ENCODE peak calls at places on chromosomes 12 and 14, in four cellular contexts. One of them, this sample, is unnamed.

GRCh38 chr14:75125617-75126016 is 1.2 kb downstream of the NEK9 start:
- DNase-seq in WTC11: no peak
- DNase-seq in HepG2: no peak
- DNase-seq in K562: no peak
- DNase-seq in this sample: peak

GRCh38 chr14:56117765-56118610 is at the start of gene PELI2:
- DNase-seq in WTC11: peak
- DNase-seq in HepG2: peak
- DNase-seq in K562: peak
- DNase-seq in this sample: peak

GRCh38 chr12:666766-667308 is 3.6 kb upstream of the NINJ2 start:
- DNase-seq in K562: no peak
- DNase-seq in HepG2: no peak
- DNase-seq in WTC11: no peak
- DNase-seq in this sample: no peak

GRCh38 chr12:132075714-132076553 is 68.2 kb downstream of the DDX51 start:
- DNase-seq in K562: no peak
- DNase-seq in WTC11: no peak
- DNase-seq in HepG2: no peak
- DNase-seq in this sample: no peak

GRCh38 chr12:75684678-75685620 is 173.5 kb upstream of the KRR1 start:
- DNase-seq in K562: no peak
- DNase-seq in WTC11: no peak
- DNase-seq in HepG2: no peak
- DNase-seq in this sample: no peak

GRCh38 chr14:44895716-44896115 is 66.0 kb downstream of the KLHL28 start:
- DNase-seq in WTC11: no peak
- DNase-seq in K562: no peak
- DNase-seq in HepG2: no peak
- DNase-seq in this sample: no peak

GRCh38 chr12:102642199-102642598 is 161.8 kb upstream of the IGF1 start:
- DNase-seq in K562: no peak
- DNase-seq in WTC11: no peak
- DNase-seq in HepG2: no peak
- DNase-seq in this sample: no peak

GRCh38 chr12:119061208-119061796 is 80.0 kb downstream of the SRRM4 start:
- DNase-seq in HepG2: peak
- DNase-seq in K562: peak
- DNase-seq in WTC11: peak
- DNase-seq in this sample: no peak

GRCh38 chr14:98685725-98686124 is 586.3 kb downstream of the BCL11B start:
- DNase-seq in HepG2: no peak
- DNase-seq in WTC11: no peak
- DNase-seq in K562: no peak
- DNase-seq in this sample: no peak

GRCh38 chr14:97275276-97275675 is 478.1 kb downstream of the VRK1 start:
- DNase-seq in K562: no peak
- DNase-seq in HepG2: no peak
- DNase-seq in WTC11: no peak
- DNase-seq in this sample: no peak

GRCh38 chr12:132403636-132404434 is 74.4 kb upstream of the GALNT9 start:
- DNase-seq in WTC11: peak
- DNase-seq in K562: no peak
- DNase-seq in HepG2: no peak
- DNase-seq in this sample: no peak

GRCh38 chr12:109259545-109259895 is 49.6 kb downstream of the FOXN4 start:
- DNase-seq in HepG2: no peak
- DNase-seq in WTC11: no peak
- DNase-seq in K562: no peak
- DNase-seq in this sample: no peak

DNA sequence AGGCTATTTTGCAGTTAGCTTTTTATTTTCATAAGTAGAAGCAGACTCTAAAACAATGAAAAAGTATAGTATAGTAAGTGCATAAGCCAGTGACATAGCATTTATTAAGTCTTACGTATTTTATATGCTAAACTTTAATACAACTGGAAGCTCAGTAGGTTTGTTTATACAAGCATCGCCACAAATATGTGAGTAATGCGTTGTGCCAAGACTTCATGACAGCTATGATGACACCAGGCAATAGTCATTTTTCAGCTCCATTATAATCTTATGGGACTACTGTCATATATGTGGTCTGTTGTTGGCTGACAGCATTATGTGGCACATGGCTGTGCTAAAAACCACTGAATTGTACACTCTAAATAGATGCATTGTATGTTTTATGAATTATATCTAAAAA is 40.3 kb downstream of the SLC38A2 start:
- DNase-seq in HepG2: peak
- DNase-seq in WTC11: no peak
- DNase-seq in K562: no peak
- DNase-seq in this sample: no peak
- TF ChIP-seq FOXJ3 in HepG2: no peak
- TF ChIP-seq FOXJ3 in WTC11: no peak
- TF ChIP-seq FOXJ3 in K562: no peak
- TF ChIP-seq FOXJ3 in this sample: no peak

DNA sequence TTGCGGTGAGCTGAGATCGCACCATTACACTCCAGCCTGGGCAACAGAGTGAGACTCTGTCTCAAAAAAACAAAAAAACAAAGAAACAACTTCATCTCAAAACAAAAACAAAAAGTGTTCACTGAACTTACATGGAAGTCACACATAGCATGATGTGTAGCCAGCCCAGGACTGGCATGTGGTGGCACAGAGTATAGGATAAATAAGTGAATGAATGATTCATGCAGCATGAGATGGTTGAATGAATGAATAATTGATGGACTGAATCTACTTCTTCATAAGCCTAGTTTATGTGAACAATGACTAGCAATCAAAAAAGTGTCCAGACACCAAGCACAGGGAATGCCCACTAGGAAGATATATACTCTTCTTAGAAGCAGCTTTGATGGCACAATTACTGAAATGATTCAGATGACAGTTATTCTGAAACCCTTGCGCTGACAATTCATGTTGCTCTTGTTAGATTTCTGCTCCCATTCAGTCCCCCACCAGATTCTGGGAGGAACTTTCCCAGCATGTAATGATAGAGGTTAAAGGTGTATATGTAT is 31.6 kb upstream of the SERPINA6 start:
- DNase-seq in HepG2: no peak
- DNase-seq in WTC11: no peak
- DNase-seq in K562: no peak
- DNase-seq in this sample: no peak
- TF ChIP-seq FOXJ3 in HepG2: no peak
- TF ChIP-seq FOXJ3 in WTC11: no peak
- TF ChIP-seq FOXJ3 in K562: no peak
- TF ChIP-seq FOXJ3 in this sample: no peak

GRCh38 chr12:41917181-41917580 is 227.5 kb downstream of the GXYLT1 start:
- DNase-seq in WTC11: no peak
- DNase-seq in K562: no peak
- DNase-seq in HepG2: no peak
- DNase-seq in this sample: no peak
- TF ChIP-seq FOXJ3 in WTC11: no peak
- TF ChIP-seq FOXJ3 in K562: no peak
- TF ChIP-seq FOXJ3 in HepG2: no peak
- TF ChIP-seq FOXJ3 in this sample: no peak

GRCh38 chr14:89364316-89364715 is 52.7 kb downstream of the FOXN3 start:
- DNase-seq in WTC11: no peak
- DNase-seq in K562: no peak
- DNase-seq in HepG2: no peak
- DNase-seq in this sample: no peak

GRCh38 chr14:89366580-89367448 is 50.2 kb downstream of the FOXN3 start:
- DNase-seq in HepG2: no peak
- DNase-seq in WTC11: no peak
- DNase-seq in K562: no peak
- DNase-seq in this sample: no peak

GRCh38 chr14:89367449-89368120 is 49.4 kb downstream of the FOXN3 start:
- DNase-seq in HepG2: no peak
- DNase-seq in K562: no peak
- DNase-seq in WTC11: no peak
- DNase-seq in this sample: no peak

GRCh38 chr14:89368490-89369477 is 48.2 kb downstream of the FOXN3 start:
- DNase-seq in HepG2: peak
- DNase-seq in K562: no peak
- DNase-seq in WTC11: no peak
- DNase-seq in this sample: no peak

DNA sequence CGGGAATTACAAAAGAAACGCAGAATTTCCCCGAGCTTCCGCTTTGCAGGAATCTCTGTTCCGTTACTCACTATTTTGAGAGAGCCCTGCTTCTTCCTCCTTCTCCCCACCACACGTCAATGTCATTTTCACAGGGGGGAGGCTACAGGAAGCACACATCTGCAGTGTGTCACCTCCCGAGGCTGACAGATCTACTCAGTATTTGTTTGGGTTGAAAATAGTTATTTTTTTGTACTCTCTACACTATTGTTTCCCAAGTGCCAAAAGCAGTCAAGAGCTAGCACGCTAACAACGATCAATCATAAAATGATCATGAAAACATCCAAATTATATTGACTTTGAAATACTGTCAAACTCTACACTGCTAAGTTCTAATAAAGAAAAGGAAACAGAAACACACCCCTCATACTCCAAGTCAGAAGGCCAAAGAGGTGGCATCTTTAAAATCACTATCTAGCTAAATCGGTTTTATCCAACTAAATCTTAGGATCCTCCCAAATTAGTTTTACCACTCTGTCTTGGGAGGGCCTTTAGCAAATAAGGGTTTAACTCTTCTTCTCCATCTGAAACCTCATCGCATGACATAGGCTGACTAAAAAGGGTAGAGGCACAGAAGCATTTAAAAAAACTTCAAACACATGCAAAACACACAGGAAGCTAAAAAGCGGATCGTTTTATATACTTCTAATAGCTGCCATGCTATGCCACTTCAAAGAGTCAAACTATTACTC is 51.8 kb downstream of the FOXN3 start:
- DNase-seq in WTC11: no peak
- DNase-seq in K562: no peak
- DNase-seq in HepG2: no peak
- DNase-seq in this sample: no peak
- TF ChIP-seq FOXJ3 in WTC11: no peak
- TF ChIP-seq FOXJ3 in K562: no peak
- TF ChIP-seq FOXJ3 in HepG2: no peak
- TF ChIP-seq FOXJ3 in this sample: no peak

GRCh38 chr12:10031771-10032175 is 1.3 kb downstream of the CLEC9A start:
- DNase-seq in K562: no peak
- DNase-seq in HepG2: no peak
- DNase-seq in WTC11: no peak
- DNase-seq in this sample: no peak
- TF ChIP-seq FOXJ3 in K562: no peak
- TF ChIP-seq FOXJ3 in HepG2: no peak
- TF ChIP-seq FOXJ3 in WTC11: no peak
- TF ChIP-seq FOXJ3 in this sample: no peak

GRCh38 chr14:102779574-102780315 is 2.5 kb downstream of the TRAF3 start:
- DNase-seq in K562: no peak
- DNase-seq in HepG2: no peak
- DNase-seq in WTC11: no peak
- DNase-seq in this sample: no peak
- TF ChIP-seq FOXJ3 in K562: no peak
- TF ChIP-seq FOXJ3 in HepG2: no peak
- TF ChIP-seq FOXJ3 in WTC11: no peak
- TF ChIP-seq FOXJ3 in this sample: no peak

DNA sequence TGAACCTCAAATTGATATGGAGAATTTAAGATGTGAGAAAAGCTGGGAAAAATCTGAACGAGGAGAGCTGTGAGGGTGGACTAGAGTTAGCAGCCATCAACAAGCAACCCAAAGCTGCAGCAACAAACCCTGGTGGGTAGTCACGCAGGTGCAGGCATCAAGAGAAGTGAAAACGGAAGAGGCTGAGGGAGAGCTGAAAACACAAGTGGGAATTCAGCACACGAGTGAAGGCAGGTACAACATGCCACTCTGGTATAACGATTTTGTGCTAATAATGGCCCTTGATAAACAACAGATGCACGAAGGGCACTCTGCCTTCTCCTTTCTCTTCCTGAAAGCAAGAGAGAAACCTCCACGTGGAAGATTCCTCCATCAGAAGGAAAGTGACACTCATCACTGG is 11.5 kb downstream of the TCL1B start:
- DNase-seq in WTC11: no peak
- DNase-seq in HepG2: no peak
- DNase-seq in K562: no peak
- DNase-seq in this sample: no peak
- TF ChIP-seq FOXJ3 in WTC11: no peak
- TF ChIP-seq FOXJ3 in HepG2: no peak
- TF ChIP-seq FOXJ3 in K562: no peak
- TF ChIP-seq FOXJ3 in this sample: no peak

DNA sequence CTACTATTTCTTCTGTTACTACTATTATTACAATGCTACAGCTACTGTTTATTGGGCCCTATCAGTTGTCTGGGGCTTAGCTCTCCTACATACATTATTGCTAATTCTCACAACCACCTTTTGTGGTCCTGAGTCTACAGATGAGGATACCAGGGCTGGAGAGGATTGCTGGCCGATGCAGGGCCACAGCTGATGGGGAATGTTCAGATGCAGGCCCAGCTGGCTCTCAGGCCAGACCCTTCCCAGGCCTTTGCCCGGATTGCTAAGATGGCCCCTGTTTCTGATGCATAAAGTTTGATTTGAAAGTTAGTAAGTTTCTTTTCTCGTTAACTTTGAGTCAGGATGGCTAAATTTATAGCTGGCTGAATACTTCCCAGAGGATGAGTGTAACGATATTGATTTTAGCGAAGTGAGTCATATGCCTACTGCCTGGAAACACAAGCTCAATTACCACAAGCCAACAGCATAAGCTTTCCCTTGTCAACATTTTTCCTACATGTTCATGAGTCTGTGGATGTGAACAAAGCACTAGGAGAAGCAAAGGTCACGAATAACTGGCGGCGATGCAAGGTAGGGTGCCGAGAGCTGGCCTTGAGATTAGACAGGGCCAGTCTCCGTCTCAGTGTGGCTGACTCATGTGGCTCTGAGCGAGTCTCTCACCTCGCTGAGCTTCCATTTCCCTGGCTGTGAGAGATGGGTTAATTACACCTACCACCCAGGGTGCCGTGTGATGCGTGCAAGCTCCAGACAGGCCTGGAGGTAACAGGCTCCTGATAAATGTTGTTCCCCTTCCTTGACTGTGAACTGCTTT is 111.0 kb downstream of the BEGAIN start:
- DNase-seq in HepG2: peak
- DNase-seq in WTC11: no peak
- DNase-seq in K562: no peak
- DNase-seq in this sample: no peak
- TF ChIP-seq FOXJ3 in HepG2: no peak
- TF ChIP-seq FOXJ3 in WTC11: no peak
- TF ChIP-seq FOXJ3 in K562: no peak
- TF ChIP-seq FOXJ3 in this sample: no peak

DNA sequence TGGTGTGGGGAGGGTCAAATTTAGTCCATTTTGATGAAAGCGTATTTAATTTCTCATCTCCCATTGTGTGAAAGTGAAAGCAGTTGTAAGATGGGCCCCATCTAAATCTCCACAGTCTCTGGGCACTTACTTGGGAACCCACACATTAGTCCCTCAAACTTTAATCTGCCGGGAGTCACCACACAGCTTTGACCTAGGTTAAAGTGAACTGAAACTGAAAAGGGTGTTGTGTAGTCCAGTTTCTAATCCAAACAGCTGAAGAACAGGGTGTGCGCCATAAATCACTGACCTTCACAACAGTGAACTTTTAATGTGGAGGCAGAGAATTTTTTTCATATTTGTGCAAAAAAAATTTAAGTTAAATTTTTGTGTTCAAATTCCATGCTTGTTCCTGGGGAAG is 48.4 kb upstream of the PTPRO start:
- DNase-seq in K562: no peak
- DNase-seq in WTC11: no peak
- DNase-seq in HepG2: no peak
- DNase-seq in this sample: no peak
- TF ChIP-seq FOXJ3 in K562: no peak
- TF ChIP-seq FOXJ3 in WTC11: no peak
- TF ChIP-seq FOXJ3 in HepG2: no peak
- TF ChIP-seq FOXJ3 in this sample: no peak

This sample was measured in SK-N-SH.